ENCODE peak calls at places on chromosome 5, in eight cellular contexts. D is NB4, G is HepG2, Y is endothelial cell of umbilical vein, O is HCT116, A is WTC11, U is H1, R is GM12878. P is an unnamed sample.

GRCh38 chr5:133844836-133845235 is 123.6 kb downstream of the C5orf15 start:
- DNase-seq in D (no peak), G (no peak), U (no peak), A (no peak), Y (no peak), O (no peak), R (no peak), P (no peak)

GRCh38 chr5:87231037-87231808 is 36.5 kb upstream of the RASA1 start:
- DNase-seq in O (no peak), R (peak), D (no peak), G (no peak), A (no peak), Y (no peak), U (no peak), P (no peak)

GRCh38 chr5:65830856-65831255 is 95.5 kb upstream of the ERBIN start:
- DNase-seq in A (no peak), O (no peak), D (no peak), U (no peak), R (no peak), G (no peak), Y (no peak), P (no peak)

GRCh38 chr5:318341-318897 is 3.1 kb upstream of the AHRR start:
- DNase-seq in Y (no peak), O (peak), G (no peak), D (peak), R (no peak), U (no peak), A (no peak), P (peak)

GRCh38 chr5:132176543-132176945 is 51.1 kb downstream of the P4HA2 start:
- DNase-seq in A (peak), Y (no peak), O (no peak), R (no peak), G (no peak), U (no peak), D (peak), P (no peak)

GRCh38 chr5:176535101-176535654 is 2.0 kb downstream of the RNF44 start:
- DNase-seq in U (no peak), G (no peak), D (peak), R (peak), O (no peak), Y (peak), A (no peak), P (no peak)

GRCh38 chr5:74866653-74867162 is 521 bp upstream of the FAM169A start:
- DNase-seq in A (peak), U (peak), D (no peak), O (no peak), R (no peak), G (peak), Y (no peak), P (peak)

GRCh38 chr5:102231693-102232619 is 64.1 kb downstream of the SLCO4C1 start:
- DNase-seq in U (no peak), G (no peak), Y (no peak), O (no peak), D (no peak), A (no peak), R (no peak), P (no peak)

GRCh38 chr5:172110921-172111873 is 76.8 kb downstream of the STK10 start:
- DNase-seq in G (no peak), U (no peak), D (peak), O (no peak), Y (peak), A (no peak), R (peak), P (no peak)

GRCh38 chr5:60687927-60688720 is 11.8 kb downstream of the DEPDC1B start:
- DNase-seq in D (peak), A (no peak), U (no peak), G (peak), O (no peak), R (no peak), Y (peak), P (peak)

GRCh38 chr5:110038297-110038997 is 348.7 kb downstream of the MAN2A1 start:
- DNase-seq in O (no peak), R (no peak), D (no peak), G (no peak), Y (no peak), A (no peak), U (no peak), P (no peak)

GRCh38 chr5:116084231-116084630 is 594 bp upstream of the COMMD10 start:
- DNase-seq in D (peak), O (no peak), U (no peak), R (no peak), Y (no peak), G (no peak), A (no peak), P (peak)

GRCh38 chr5:93246093-93246855 is 334.7 kb downstream of the NR2F1-AS1 start:
- DNase-seq in O (no peak), R (no peak), A (peak), G (peak), D (no peak), Y (peak), U (no peak), P (no peak)

GRCh38 chr5:74017112-74017511 is 391.1 kb downstream of the ARHGEF28 start:
- DNase-seq in G (no peak), A (no peak), Y (no peak), O (peak), D (no peak), R (no peak), U (no peak), P (no peak)

GRCh38 chr5:173326501-173326960 is 1.7 kb downstream of the STC2 start:
- DNase-seq in D (peak), G (no peak), R (no peak), A (no peak), Y (peak), O (no peak), U (no peak), P (no peak)
- TF ChIP-seq MAX in D (no peak), G (no peak), R (no peak), A (no peak), Y (no peak), O (no peak), U (no peak), P (no peak)

GRCh38 chr5:42852826-42853225 is 41.1 kb upstream of the SELENOP start:
- DNase-seq in R (no peak), O (no peak), Y (no peak), D (no peak), U (no peak), G (no peak), A (no peak), P (no peak)

GRCh38 chr5:42858031-42858643 is 46.4 kb upstream of the SELENOP start:
- DNase-seq in Y (no peak), O (no peak), R (no peak), U (no peak), D (peak), G (no peak), A (no peak), P (no peak)

GRCh38 chr5:42855386-42855785 is 43.7 kb upstream of the SELENOP start:
- DNase-seq in O (no peak), U (no peak), Y (no peak), A (no peak), R (no peak), G (no peak), D (no peak), P (no peak)

GRCh38 chr5:42855811-42856210 is 44.1 kb upstream of the SELENOP start:
- DNase-seq in Y (no peak), G (no peak), O (no peak), U (no peak), R (no peak), D (no peak), A (no peak), P (no peak)

GRCh38 chr5:42854795-42855194 is 43.1 kb upstream of the SELENOP start:
- DNase-seq in O (no peak), Y (no peak), D (no peak), A (no peak), U (no peak), G (peak), R (no peak), P (no peak)
- TF ChIP-seq MAX in O (no peak), Y (no peak), D (no peak), A (no peak), U (no peak), G (peak), R (no peak), P (no peak)

GRCh38 chr5:108504974-108505373 is 123.1 kb upstream of the FBXL17 start:
- DNase-seq in D (no peak), O (no peak), Y (no peak), A (no peak), G (no peak), R (no peak), U (no peak), P (no peak)
- TF ChIP-seq MAX in D (no peak), O (no peak), Y (no peak), A (no peak), G (no peak), R (no peak), U (no peak), P (no peak)

DNA sequence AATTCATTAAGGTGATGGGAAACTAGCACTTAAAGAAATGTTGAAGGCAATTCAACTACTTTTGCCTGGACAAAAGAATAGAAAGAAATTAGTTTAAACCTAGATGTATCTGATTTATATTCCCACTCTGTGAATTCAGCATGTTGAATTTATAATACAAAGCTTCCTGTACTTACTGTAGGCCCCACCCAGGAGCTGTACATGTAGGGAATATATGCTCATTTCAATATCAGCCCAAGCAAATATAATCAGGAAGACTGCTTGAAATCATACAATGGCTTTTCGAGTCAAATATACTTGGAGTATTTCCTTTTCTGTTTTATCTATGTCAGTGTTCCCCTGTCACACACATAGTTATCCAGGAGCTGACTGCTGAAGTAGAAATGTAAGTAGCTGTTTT is 102.1 kb downstream of the OTULIN start:
- DNase-seq in O (no peak), R (no peak), U (no peak), G (no peak), A (no peak), Y (no peak), D (no peak), P (no peak)
- TF ChIP-seq MAX in O (no peak), R (no peak), U (no peak), G (no peak), A (no peak), Y (no peak), D (no peak), P (no peak)

P was measured in A549.